ENCODE peak calls at places on chromosome 18, in eight cellular contexts. I, S, J, P, H, G, Y and C are unnamed samples.

GRCh38 chr18:8426401-8426800 is 182.8 kb upstream of the RAB12 start:
- DNase-seq in I (no peak), S (no peak), J (no peak), P (peak; percentile 52), H (no peak), G (peak; percentile 4), Y (no peak), C (no peak)

GRCh38 chr18:28019425-28020108 is 157.4 kb downstream of the CDH2 start:
- DNase-seq in I (no peak), S (no peak), J (no peak), P (no peak), H (no peak), G (no peak), Y (no peak), C (no peak)

GRCh38 chr18:37403788-37404187 is 161.8 kb downstream of the CELF4 start:
- DNase-seq in I (no peak), S (no peak), J (no peak), P (no peak), H (no peak), G (no peak), Y (no peak), C (no peak)

GRCh38 chr18:79798999-79799370 is 1.2 kb downstream of the KCNG2 start:
- DNase-seq in I (no peak), S (no peak), J (no peak), P (peak; percentile 29), H (no peak), G (no peak), Y (no peak), C (no peak)

GRCh38 chr18:75607701-75608100 is 180.2 kb upstream of the SMIM21 start:
- DNase-seq in I (no peak), S (no peak), J (no peak), P (no peak), H (no peak), G (no peak), Y (no peak), C (no peak)

GRCh38 chr18:3885209-3885792 is 435.3 kb downstream of the TGIF1 start:
- DNase-seq in I (no peak), S (no peak), J (no peak), P (no peak), H (no peak), G (no peak), Y (no peak), C (no peak)

GRCh38 chr18:3921826-3922225 is 471.9 kb downstream of the TGIF1 start:
- DNase-seq in I (no peak), S (no peak), J (no peak), P (no peak), H (no peak), G (no peak), Y (no peak), C (no peak)

GRCh38 chr18:36592282-36592681 is 236.5 kb downstream of the TPGS2 start:
- DNase-seq in I (no peak), S (no peak), J (no peak), P (no peak), H (no peak), G (no peak), Y (no peak), C (no peak)

GRCh38 chr18:75170916-75171315 is 38.0 kb downstream of the PTGR3 start:
- DNase-seq in I (no peak), S (no peak), J (no peak), P (no peak), H (no peak), G (no peak), Y (no peak), C (no peak)